ENCODE peak calls at places on chromosome 20, in ten cellular contexts. U is GM12865, E is endothelial cell, H is WTC11, D is H1, R is cardiac fibroblast, B is progenitor cell of endocrine pancreas, Q is omental fat pad, I is astrocyte, M is AG04449. C is an unnamed sample.

GRCh38 chr20:4869290-4870193 is 131.8 kb downstream of the SLC23A2 start:
- DNase-seq in U (no peak), E (no peak), H (no peak), D (no peak), R (no peak), B (no peak), Q (no peak), I (peak; percentile 6), M (no peak), C (no peak)

GRCh38 chr20:35643045-35643444 is 21.7 kb downstream of the CPNE1 start:
- DNase-seq in U (no peak), E (no peak), H (no peak), D (no peak), R (no peak), B (no peak), Q (no peak), I (no peak), M (no peak), C (no peak)

GRCh38 chr20:10531848-10532247 is 96.7 kb downstream of the SLX4IP start:
- DNase-seq in U (no peak), E (no peak), H (no peak), D (no peak), R (peak; percentile 55), B (no peak), Q (no peak), I (peak; percentile 71), M (no peak), C (no peak)

GRCh38 chr20:57614490-57615471 is 5.4 kb downstream of the ZBP1 start:
- DNase-seq in U (no peak), E (no peak), H (no peak), D (no peak), R (no peak), B (no peak), Q (peak; percentile 1), I (no peak), M (no peak), C (no peak)

GRCh38 chr20:47041500-47041899 is 146.9 kb downstream of the EYA2 start:
- DNase-seq in U (no peak), E (no peak), H (no peak), D (no peak), R (no peak), B (no peak), Q (no peak), I (no peak), M (no peak), C (no peak)

GRCh38 chr20:63911171-63911570 is 16.2 kb downstream of the DNAJC5 start:
- DNase-seq in U (no peak), E (no peak), H (no peak), D (no peak), R (peak; percentile 21), B (no peak), Q (no peak), I (peak; percentile 44), M (no peak), C (peak; percentile 25)

GRCh38 chr20:13397300-13397724 is 176.2 kb downstream of the ISM1 start:
- DNase-seq in U (no peak), E (no peak), H (no peak), D (no peak), R (peak; percentile 40), B (no peak), Q (no peak), I (peak; percentile 49), M (peak; percentile 55), C (no peak)

GRCh38 chr20:3094848-3095629 is 10.5 kb upstream of the AVP start:
- DNase-seq in U (no peak), E (no peak), H (no peak), D (no peak), R (no peak), B (no peak), Q (no peak), I (no peak), M (no peak), C (no peak)

GRCh38 chr20:39574061-39574460 is 611.9 kb downstream of the DHX35 start:
- DNase-seq in U (no peak), E (no peak), H (no peak), D (no peak), R (no peak), B (no peak), Q (no peak), I (no peak), M (no peak), C (no peak)

GRCh38 chr20:50558483-50558925 is 48.3 kb downstream of the PTPN1 start:
- DNase-seq in U (no peak), E (no peak), H (no peak), D (no peak), R (peak; percentile 85), B (no peak), Q (no peak), I (peak; percentile 85), M (peak; percentile 34), C (no peak)

GRCh38 chr20:50194831-50195523 is 4.3 kb downstream of the CEBPB start:
- DNase-seq in U (no peak), E (no peak), H (no peak), D (no peak), R (peak; percentile 34), B (no peak), Q (no peak), I (no peak), M (no peak), C (no peak)

GRCh38 chr20:12660918-12661317 is 347.9 kb upstream of the SPTLC3 start:
- DNase-seq in U (no peak), E (peak; percentile 34), H (peak; percentile 43), D (peak; percentile 33), R (no peak), B (no peak), Q (no peak), I (no peak), M (no peak), C (no peak)

GRCh38 chr20:61599061-61599930 is 347.2 kb downstream of the CDH4 start:
- DNase-seq in U (no peak), E (peak; percentile 35), H (peak; percentile 69), D (no peak), R (no peak), B (no peak), Q (no peak), I (no peak), M (no peak), C (no peak)
- TF ChIP-seq CTCF in U (no peak), E (peak; percentile 26), H (peak; percentile 58), D (peak; percentile 74), R (no peak), B (no peak), Q (no peak), I (no peak), M (no peak), C (no peak)

GRCh38 chr20:20712474-20713243 is at the start of gene RALGAPA2:
- DNase-seq in U (peak; percentile 98), E (peak; percentile 96), H (peak; percentile 97), D (peak; percentile 96), R (peak; percentile 99), B (peak; percentile 94), Q (peak; percentile 89), I (peak; percentile 98), M (peak; percentile 92), C (peak; percentile 84)
- TF ChIP-seq CTCF in U (no peak), E (no peak), H (no peak), D (no peak), R (no peak), B (no peak), Q (no peak), I (no peak), M (no peak), C (no peak)

GRCh38 chr20:52536040-52536439 is 344.5 kb upstream of the ZFP64 start:
- DNase-seq in U (no peak), E (no peak), H (no peak), D (no peak), R (no peak), B (no peak), Q (no peak), I (no peak), M (no peak), C (no peak)

GRCh38 chr20:52536841-52537400 is 345.3 kb upstream of the ZFP64 start:
- DNase-seq in U (no peak), E (no peak), H (no peak), D (no peak), R (no peak), B (no peak), Q (no peak), I (peak; percentile 39), M (no peak), C (no peak)

GRCh38 chr20:52540489-52540888 is 348.9 kb upstream of the ZFP64 start:
- DNase-seq in U (no peak), E (no peak), H (no peak), D (no peak), R (no peak), B (no peak), Q (no peak), I (no peak), M (no peak), C (no peak)

DNA sequence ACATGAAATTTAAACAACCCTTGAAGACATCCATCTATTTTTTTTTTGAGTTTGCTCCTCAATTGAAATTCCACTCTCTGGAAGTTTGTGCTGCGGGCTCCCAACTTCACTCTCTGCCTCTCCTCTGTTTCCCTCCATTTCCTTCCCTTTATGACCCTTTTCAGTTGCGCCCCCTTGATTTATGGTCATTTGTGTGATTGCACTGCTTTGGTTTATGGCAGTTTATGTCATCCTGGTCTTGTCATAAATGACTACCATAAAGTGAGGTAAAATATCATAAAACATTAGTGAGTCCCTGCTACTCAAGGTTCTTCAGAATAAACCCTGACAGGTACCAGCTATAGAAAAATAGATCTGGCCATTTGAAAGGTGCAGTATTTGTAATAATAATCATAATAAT is 348.3 kb upstream of the ZFP64 start:
- DNase-seq in U (no peak), E (no peak), H (no peak), D (no peak), R (no peak), B (no peak), Q (no peak), I (no peak), M (no peak), C (no peak)
- TF ChIP-seq CTCF in U (no peak), E (no peak), H (no peak), D (peak; percentile 3), R (no peak), B (no peak), Q (no peak), I (no peak), M (no peak), C (no peak)

GRCh38 chr20:41889125-41889870 is 271.1 kb upstream of the CHD6 start:
- DNase-seq in U (peak; percentile 15), E (no peak), H (peak; percentile 24), D (no peak), R (no peak), B (no peak), Q (no peak), I (no peak), M (no peak), C (peak; percentile 50)
- TF ChIP-seq CTCF in U (no peak), E (no peak), H (no peak), D (peak; percentile 21), R (no peak), B (peak; percentile 17), Q (no peak), I (no peak), M (no peak), C (peak; percentile 13)